ENCODE peak calls at places on chromosome 7, in ten cellular contexts. C is endothelial cell of umbilical vein, I is Panc1, N is HCT116, M is spleen, G is transverse colon, U is breast epithelium, W is sigmoid colon, K is SK-N-MC, F is esophagus muscularis mucosa. D is an unnamed sample.
A peak's percentile ranks its signal among the peaks of the same experiment; 100 is the strongest.

GRCh38 chr7:20786779-20787651 is at the start of gene SP8:
- DNase-seq in C (peak; percentile 51), I (no peak), N (no peak), M (no peak), G (no peak), U (no peak), W (no peak), K (no peak), F (no peak), D (no peak)

GRCh38 chr7:132687016-132687415 is 110.7 kb upstream of the PLXNA4 start:
- DNase-seq in C (no peak), I (no peak), N (no peak), M (no peak), G (no peak), U (no peak), W (no peak), K (no peak), F (no peak), D (no peak)

GRCh38 chr7:38398725-38399321 is 125.4 kb upstream of the TARP start:
- DNase-seq in C (peak; percentile 60), I (peak; percentile 27), N (peak; percentile 33), M (peak; percentile 91), G (peak; percentile 39), U (no peak), W (no peak), K (no peak), F (no peak), D (peak; percentile 70)

GRCh38 chr7:35905555-35905954 is 104.7 kb downstream of the SEPTIN7 start:
- DNase-seq in C (no peak), I (no peak), N (no peak), M (no peak), G (no peak), U (no peak), W (no peak), K (no peak), F (no peak), D (no peak)

GRCh38 chr7:104040666-104041065 is 51.2 kb upstream of the RELN start:
- DNase-seq in C (no peak), I (no peak), N (no peak), M (no peak), G (no peak), U (no peak), W (no peak), K (no peak), F (no peak), D (no peak)

GRCh38 chr7:147279951-147280350 is 1163.3 kb downstream of the CNTNAP2 start:
- DNase-seq in C (no peak), I (peak; percentile 2), N (no peak), M (no peak), G (no peak), U (no peak), W (no peak), K (no peak), F (no peak), D (no peak)

GRCh38 chr7:120842131-120842621 is 15.8 kb downstream of the TSPAN12 start:
- DNase-seq in C (no peak), I (no peak), N (no peak), M (no peak), G (no peak), U (no peak), W (no peak), K (no peak), F (no peak), D (no peak)

GRCh38 chr7:100879685-100880261 is 4.9 kb downstream of the SRRT start:
- DNase-seq in C (no peak), I (no peak), N (no peak), M (no peak), G (no peak), U (no peak), W (no peak), K (no peak), F (no peak), D (no peak)

GRCh38 chr7:15546272-15546792 is 15.5 kb downstream of the AGMO start:
- DNase-seq in C (no peak), I (no peak), N (no peak), M (no peak), G (no peak), U (no peak), W (no peak), K (no peak), F (no peak), D (no peak)

GRCh38 chr7:91659096-91659495 is 221.4 kb downstream of the MTERF1 start:
- DNase-seq in C (no peak), I (no peak), N (no peak), M (no peak), G (no peak), U (no peak), W (no peak), K (no peak), F (no peak), D (no peak)

GRCh38 chr7:2269468-2270460 is 27.7 kb downstream of the NUDT1 start:
- DNase-seq in C (peak; percentile 17), I (no peak), N (no peak), M (no peak), G (no peak), U (no peak), W (no peak), K (no peak), F (no peak), D (no peak)

GRCh38 chr7:2273866-2274265 is 31.8 kb downstream of the NUDT1 start:
- DNase-seq in C (no peak), I (no peak), N (no peak), M (no peak), G (no peak), U (no peak), W (no peak), K (no peak), F (no peak), D (no peak)

GRCh38 chr7:2270495-2270894 is 28.5 kb downstream of the NUDT1 start:
- DNase-seq in C (no peak), I (no peak), N (no peak), M (no peak), G (no peak), U (no peak), W (no peak), K (no peak), F (no peak), D (no peak)

GRCh38 chr7:2271273-2272026 is 29.4 kb downstream of the NUDT1 start:
- DNase-seq in C (no peak), I (no peak), N (no peak), M (no peak), G (no peak), U (no peak), W (no peak), K (no peak), F (no peak), D (no peak)

GRCh38 chr7:2272031-2272430 is 30.0 kb downstream of the NUDT1 start:
- DNase-seq in C (no peak), I (no peak), N (no peak), M (no peak), G (no peak), U (no peak), W (no peak), K (no peak), F (no peak), D (no peak)
- H3K4me3 ChIP-seq in C (no peak overlapping the region), I (no peak overlapping the region), N (no peak overlapping the region), M (no peak overlapping the region), G (no peak overlapping the region), U (no peak overlapping the region), W (no peak overlapping the region), K (no peak overlapping the region), F (no peak overlapping the region), D (no peak overlapping the region)

DNA sequence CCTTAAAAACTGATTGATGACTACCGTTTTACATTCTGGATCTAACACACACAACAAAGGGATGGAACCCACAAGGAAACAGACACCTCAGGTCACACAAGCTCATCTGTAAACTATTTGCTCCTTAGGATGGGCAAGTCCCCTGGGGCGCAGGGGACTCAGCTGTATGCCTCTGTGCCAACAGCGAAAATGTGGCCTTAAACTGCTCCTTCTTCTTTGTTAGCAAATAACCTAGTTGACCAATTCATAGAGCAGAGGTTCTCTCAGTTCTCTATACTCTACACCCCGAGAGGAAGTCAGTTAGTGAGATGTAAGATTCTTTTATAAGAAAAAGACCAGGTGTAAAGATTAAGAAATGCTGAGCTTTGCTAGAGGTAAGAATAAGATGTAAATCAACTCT is 181.9 kb upstream of the PRSS58 start:
- DNase-seq in C (no peak), I (no peak), N (no peak), M (no peak), G (no peak), U (no peak), W (no peak), K (no peak), F (no peak), D (no peak)
- H3K9me3 ChIP-seq in C (no peaks in the 10 kb centered on the region), I (no peaks in the 10 kb centered on the region), N (no peaks in the 10 kb centered on the region), M (no peaks in the 10 kb centered on the region), G (no peaks in the 10 kb centered on the region), U (no peaks in the 10 kb centered on the region), W (no peaks in the 10 kb centered on the region), K (no peaks in the 10 kb centered on the region), F (no peaks in the 10 kb centered on the region), D (no peaks in the 10 kb centered on the region)

DNA sequence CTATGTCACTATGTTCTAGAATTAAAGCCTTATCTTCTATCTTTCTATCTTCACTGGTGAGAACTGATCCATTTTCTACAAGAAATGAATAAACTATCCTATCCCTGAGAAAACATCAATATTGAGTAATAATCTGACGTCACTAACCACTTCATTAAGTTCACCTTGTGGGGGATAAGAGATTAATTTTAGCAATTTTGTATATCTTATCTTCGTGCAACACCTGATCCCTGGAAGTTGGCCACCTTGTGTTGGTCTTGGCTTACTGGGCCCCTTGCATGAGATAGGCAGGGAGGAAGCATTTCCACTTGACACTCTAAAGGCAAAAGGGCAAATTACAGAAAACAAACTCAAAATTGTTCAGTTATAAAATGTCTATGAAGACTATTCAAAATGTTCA is 20.1 kb upstream of the OR6B1 start:
- DNase-seq in C (no peak), I (no peak), N (no peak), M (no peak), G (no peak), U (no peak), W (no peak), K (no peak), F (no peak), D (no peak)
- TF ChIP-seq POLR2AphosphoS5 in C (no peak), I (no peak), N (no peak), M (no peak), G (no peak), U (no peak), W (no peak), K (no peak), F (no peak), D (no peak)

GRCh38 chr7:150800576-150801241 is at the start of gene TMEM176A:
- DNase-seq in C (no peak), I (no peak), N (no peak), M (no peak), G (peak; percentile 67), U (no peak), W (no peak), K (no peak), F (peak; percentile 64), D (peak; percentile 85)

GRCh38 chr7:150801946-150802771 is 1.6 kb downstream of the TMEM176A start:
- DNase-seq in C (no peak), I (no peak), N (no peak), M (no peak), G (peak; percentile 27), U (no peak), W (no peak), K (no peak), F (peak; percentile 88), D (no peak)

GRCh38 chr7:150799741-150800575 is at the start of gene TMEM176B:
- DNase-seq in C (no peak), I (no peak), N (no peak), M (no peak), G (peak; percentile 76), U (no peak), W (peak; percentile 78), K (no peak), F (peak; percentile 83), D (no peak)

GRCh38 chr7:150803161-150803860 is 2.7 kb downstream of the TMEM176A start:
- DNase-seq in C (no peak), I (no peak), N (no peak), M (no peak), G (peak; percentile 44), U (no peak), W (no peak), K (no peak), F (peak; percentile 91), D (no peak)

GRCh38 chr7:150801242-150801945 is 825 bp downstream of the TMEM176A start:
- DNase-seq in C (no peak), I (no peak), N (no peak), M (no peak), G (peak; percentile 21), U (no peak), W (no peak), K (no peak), F (peak; percentile 74), D (peak; percentile 79)
- H3K4me3 ChIP-seq in C (no peak overlapping the region), I (no peak overlapping the region), N (no peak overlapping the region), M (peak overlapping the region; percentile 42), G (peak overlapping the region; percentile 84), U (peak overlapping the region; percentile 83), W (peak overlapping the region; percentile 41), K (no peak overlapping the region), F (peak overlapping the region; percentile 54), D (peak overlapping the region; percentile 62)